ENCODE peak calls at places on chromosomes 13 and 19, in ten cellular contexts. W, E, N, A, Z, P, G, L, Q and T are unnamed samples.
A peak's percentile ranks its signal among the peaks of the same experiment; 100 is the strongest.

GRCh38 chr13:36029171-36029570 is 102.0 kb downstream of the DCLK1 start:
- DNase-seq in W (no peak), E (no peak), N (peak; percentile 78), A (no peak), Z (no peak), P (peak; percentile 39), G (no peak), L (no peak), Q (peak; percentile 5), T (no peak)

GRCh38 chr13:79837741-79838450 is 356.9 kb downstream of the NDFIP2 start:
- DNase-seq in W (no peak), E (no peak), N (peak; percentile 55), A (no peak), Z (no peak), P (no peak), G (no peak), L (no peak), Q (peak; percentile 17), T (no peak)

GRCh38 chr19:14677464-14677863 is 2.8 kb upstream of the ADGRE3 start:
- DNase-seq in W (no peak), E (no peak), N (no peak), A (no peak), Z (no peak), P (no peak), G (no peak), L (no peak), Q (no peak), T (no peak)

GRCh38 chr19:21877976-21878375 is 42.0 kb upstream of the ZNF43 start:
- DNase-seq in W (no peak), E (no peak), N (no peak), A (no peak), Z (no peak), P (no peak), G (no peak), L (no peak), Q (no peak), T (no peak)

GRCh38 chr19:32543107-32543900 is 37.7 kb upstream of the PDCD5 start:
- DNase-seq in W (no peak), E (no peak), N (peak; percentile 83), A (no peak), Z (no peak), P (no peak), G (no peak), L (no peak), Q (peak; percentile 50), T (no peak)

GRCh38 chr13:106619688-106620555 is 52.0 kb upstream of the ARGLU1 start:
- DNase-seq in W (peak; percentile 33), E (peak; percentile 90), N (peak; percentile 51), A (peak; percentile 26), Z (no peak), P (peak; percentile 64), G (no peak), L (no peak), Q (peak; percentile 71), T (peak; percentile 51)

GRCh38 chr13:39263033-39263432 is 224.8 kb downstream of the NHLRC3 start:
- DNase-seq in W (peak; percentile 46), E (peak; percentile 72), N (peak; percentile 18), A (peak; percentile 40), Z (no peak), P (no peak), G (no peak), L (peak; percentile 31), Q (peak; percentile 53), T (no peak)

GRCh38 chr13:102327119-102327617 is 74.7 kb downstream of the FGF14 start:
- DNase-seq in W (no peak), E (no peak), N (no peak), A (no peak), Z (no peak), P (no peak), G (no peak), L (no peak), Q (peak; percentile 7), T (no peak)

GRCh38 chr19:11736696-11737095 is 2.0 kb downstream of the ZNF823 start:
- DNase-seq in W (peak; percentile 19), E (peak; percentile 3), N (peak; percentile 46), A (no peak), Z (no peak), P (no peak), G (no peak), L (no peak), Q (no peak), T (no peak)

GRCh38 chr13:64855506-64855905 is 2374.6 kb downstream of the PCDH9 start:
- DNase-seq in W (no peak), E (no peak), N (no peak), A (no peak), Z (no peak), P (no peak), G (no peak), L (no peak), Q (no peak), T (no peak)

GRCh38 chr13:72652681-72653080 is 74.7 kb downstream of the MZT1 start:
- DNase-seq in W (no peak), E (no peak), N (peak; percentile 8), A (no peak), Z (no peak), P (no peak), G (no peak), L (no peak), Q (no peak), T (no peak)

GRCh38 chr19:14055396-14055795 is 6.5 kb downstream of the PALM3 start:
- DNase-seq in W (no peak), E (no peak), N (no peak), A (no peak), Z (no peak), P (no peak), G (no peak), L (no peak), Q (no peak), T (no peak)

GRCh38 chr13:27168870-27169525 is 2.6 kb downstream of the USP12 start:
- DNase-seq in W (no peak), E (no peak), N (no peak), A (no peak), Z (no peak), P (no peak), G (no peak), L (no peak), Q (no peak), T (no peak)

GRCh38 chr13:33349996-33350826 is 64.7 kb upstream of the STARD13 start:
- DNase-seq in W (peak; percentile 70), E (peak; percentile 51), N (peak; percentile 49), A (no peak), Z (no peak), P (no peak), G (no peak), L (no peak), Q (peak; percentile 33), T (peak; percentile 62)

GRCh38 chr19:19026299-19026971 is 6.9 kb downstream of the SUGP2 start:
- DNase-seq in W (no peak), E (peak; percentile 27), N (no peak), A (no peak), Z (no peak), P (no peak), G (no peak), L (no peak), Q (no peak), T (no peak)

GRCh38 chr13:24338721-24339120 is 29.3 kb downstream of the C1QTNF9 start:
- DNase-seq in W (no peak), E (no peak), N (no peak), A (no peak), Z (no peak), P (no peak), G (no peak), L (no peak), Q (no peak), T (no peak)

GRCh38 chr19:40689339-40690049 is 957 bp downstream of the NUMBL start:
- DNase-seq in W (no peak), E (peak; percentile 47), N (peak; percentile 44), A (peak; percentile 16), Z (no peak), P (no peak), G (no peak), L (no peak), Q (no peak), T (peak; percentile 65)

GRCh38 chr13:77300176-77301141 is 26.4 kb downstream of the MYCBP2 start:
- DNase-seq in W (no peak), E (peak; percentile 9), N (no peak), A (no peak), Z (no peak), P (no peak), G (no peak), L (no peak), Q (no peak), T (no peak)

GRCh38 chr13:73835138-73835721 is 299.0 kb downstream of the KLF12 start:
- DNase-seq in W (no peak), E (peak; percentile 73), N (peak; percentile 5), A (no peak), Z (no peak), P (peak; percentile 34), G (no peak), L (no peak), Q (peak; percentile 51), T (no peak)

GRCh38 chr19:18972301-18972831 is 31.3 kb upstream of the HOMER3 start:
- DNase-seq in W (no peak), E (no peak), N (peak; percentile 54), A (no peak), Z (no peak), P (no peak), G (no peak), L (no peak), Q (no peak), T (no peak)

GRCh38 chr19:33404916-33405315 is 31.4 kb downstream of the CEBPG start:
- DNase-seq in W (no peak), E (no peak), N (no peak), A (no peak), Z (no peak), P (no peak), G (no peak), L (no peak), Q (no peak), T (no peak)

GRCh38 chr13:63081400-63082014 is 1665.9 kb upstream of the PCDH20 start:
- DNase-seq in W (no peak), E (no peak), N (no peak), A (no peak), Z (no peak), P (no peak), G (no peak), L (no peak), Q (no peak), T (no peak)

GRCh38 chr13:31610270-31610998 is 128.9 kb upstream of the RXFP2 start:
- DNase-seq in W (no peak), E (no peak), N (no peak), A (no peak), Z (no peak), P (no peak), G (no peak), L (no peak), Q (no peak), T (no peak)

GRCh38 chr19:42134671-42135070 is 2.4 kb upstream of the POU2F2 start:
- DNase-seq in W (no peak), E (no peak), N (no peak), A (no peak), Z (no peak), P (no peak), G (no peak), L (no peak), Q (no peak), T (no peak)

GRCh38 chr19:38395381-38396127 is 7.1 kb downstream of the SPRED3 start:
- DNase-seq in W (no peak), E (peak; percentile 40), N (no peak), A (peak; percentile 48), Z (no peak), P (no peak), G (no peak), L (peak; percentile 62), Q (no peak), T (no peak)

GRCh38 chr19:55494172-55494761 is 6.0 kb downstream of the SSC5D start:
- DNase-seq in W (peak; percentile 86), E (no peak), N (peak; percentile 85), A (no peak), Z (no peak), P (no peak), G (no peak), L (no peak), Q (no peak), T (peak; percentile 87)

GRCh38 chr13:114318624-114319023 is 4.3 kb downstream of the CHAMP1 start:
- DNase-seq in W (no peak), E (no peak), N (no peak), A (no peak), Z (no peak), P (no peak), G (no peak), L (no peak), Q (no peak), T (no peak)

GRCh38 chr13:50798923-50799322 is 44.6 kb downstream of the DLEU7 start:
- DNase-seq in W (no peak), E (no peak), N (peak; percentile 57), A (no peak), Z (no peak), P (no peak), G (no peak), L (no peak), Q (peak; percentile 34), T (no peak)